ENCODE peak calls at places on chromosomes 1 and 21, in eight cellular contexts. One of them, this sample, is unnamed.
A peak's percentile ranks its signal among the peaks of the same experiment; 100 is the strongest.

GRCh38 chr21:17250651-17251294 is 262.1 kb upstream of the CXADR start:
- DNase-seq in A549: no peak
- DNase-seq in dorsolateral prefrontal cortex: no peak
- DNase-seq in foreskin fibroblast: peak; percentile 17
- DNase-seq in mammary epithelial cell: no peak
- DNase-seq in fibroblast of villous mesenchyme: no peak
- DNase-seq in astrocyte of the cerebellum: no peak
- DNase-seq in Caco-2: no peak
- DNase-seq in this sample: peak; percentile 24

GRCh38 chr21:27149034-27149433 is 182.1 kb upstream of the ADAMTS5 start:
- DNase-seq in A549: no peak
- DNase-seq in dorsolateral prefrontal cortex: no peak
- DNase-seq in foreskin fibroblast: peak; percentile 75
- DNase-seq in mammary epithelial cell: no peak
- DNase-seq in fibroblast of villous mesenchyme: no peak
- DNase-seq in astrocyte of the cerebellum: peak; percentile 15
- DNase-seq in Caco-2: no peak
- DNase-seq in this sample: peak; percentile 10

GRCh38 chr1:53637726-53638640 is 101.0 kb downstream of the GLIS1 start:
- DNase-seq in A549: no peak
- DNase-seq in dorsolateral prefrontal cortex: peak; percentile 19
- DNase-seq in foreskin fibroblast: no peak
- DNase-seq in mammary epithelial cell: no peak
- DNase-seq in fibroblast of villous mesenchyme: no peak
- DNase-seq in astrocyte of the cerebellum: no peak
- DNase-seq in Caco-2: no peak
- DNase-seq in this sample: no peak

GRCh38 chr1:193308438-193308837 is 122.0 kb upstream of the B3GALT2 start:
- DNase-seq in A549: no peak
- DNase-seq in dorsolateral prefrontal cortex: no peak
- DNase-seq in foreskin fibroblast: no peak
- DNase-seq in mammary epithelial cell: no peak
- DNase-seq in fibroblast of villous mesenchyme: peak; percentile 30
- DNase-seq in astrocyte of the cerebellum: no peak
- DNase-seq in Caco-2: peak; percentile 10
- DNase-seq in this sample: peak; percentile 48

GRCh38 chr1:23081376-23081775 is 62.1 kb downstream of the KDM1A start:
- DNase-seq in A549: peak; percentile 22
- DNase-seq in dorsolateral prefrontal cortex: no peak
- DNase-seq in foreskin fibroblast: no peak
- DNase-seq in mammary epithelial cell: no peak
- DNase-seq in fibroblast of villous mesenchyme: no peak
- DNase-seq in astrocyte of the cerebellum: no peak
- DNase-seq in Caco-2: peak; percentile 15
- DNase-seq in this sample: no peak

GRCh38 chr1:201719812-201720521 is 109.0 kb upstream of the IPO9 start:
- DNase-seq in A549: no peak
- DNase-seq in dorsolateral prefrontal cortex: peak; percentile 79
- DNase-seq in foreskin fibroblast: peak; percentile 80
- DNase-seq in mammary epithelial cell: peak; percentile 71
- DNase-seq in fibroblast of villous mesenchyme: peak; percentile 99
- DNase-seq in astrocyte of the cerebellum: peak; percentile 84
- DNase-seq in Caco-2: no peak
- DNase-seq in this sample: peak; percentile 71

GRCh38 chr1:244349581-244350001 is 102.1 kb downstream of the ADSS2 start:
- DNase-seq in A549: no peak
- DNase-seq in dorsolateral prefrontal cortex: no peak
- DNase-seq in foreskin fibroblast: peak; percentile 50
- DNase-seq in mammary epithelial cell: no peak
- DNase-seq in fibroblast of villous mesenchyme: no peak
- DNase-seq in astrocyte of the cerebellum: no peak
- DNase-seq in Caco-2: no peak
- DNase-seq in this sample: no peak

GRCh38 chr1:217333939-217334338 is 297.0 kb downstream of the GPATCH2 start:
- DNase-seq in A549: peak; percentile 21
- DNase-seq in dorsolateral prefrontal cortex: no peak
- DNase-seq in foreskin fibroblast: peak; percentile 58
- DNase-seq in mammary epithelial cell: peak; percentile 12
- DNase-seq in fibroblast of villous mesenchyme: peak; percentile 10
- DNase-seq in astrocyte of the cerebellum: no peak
- DNase-seq in Caco-2: peak; percentile 36
- DNase-seq in this sample: no peak

GRCh38 chr1:59195151-59195550 is 101.7 kb upstream of the FGGY start:
- DNase-seq in A549: no peak
- DNase-seq in dorsolateral prefrontal cortex: no peak
- DNase-seq in foreskin fibroblast: peak; percentile 52
- DNase-seq in mammary epithelial cell: no peak
- DNase-seq in fibroblast of villous mesenchyme: no peak
- DNase-seq in astrocyte of the cerebellum: no peak
- DNase-seq in Caco-2: no peak
- DNase-seq in this sample: no peak

GRCh38 chr1:180156631-180157091 is 2.0 kb downstream of the QSOX1 start:
- DNase-seq in A549: no peak
- DNase-seq in dorsolateral prefrontal cortex: no peak
- DNase-seq in foreskin fibroblast: peak; percentile 85
- DNase-seq in mammary epithelial cell: no peak
- DNase-seq in fibroblast of villous mesenchyme: peak; percentile 80
- DNase-seq in astrocyte of the cerebellum: no peak
- DNase-seq in Caco-2: no peak
- DNase-seq in this sample: peak; percentile 69

GRCh38 chr1:155073377-155074272 is 5.0 kb upstream of the EFNA3 start:
- DNase-seq in A549: no peak
- DNase-seq in dorsolateral prefrontal cortex: no peak
- DNase-seq in foreskin fibroblast: no peak
- DNase-seq in mammary epithelial cell: no peak
- DNase-seq in fibroblast of villous mesenchyme: no peak
- DNase-seq in astrocyte of the cerebellum: no peak
- DNase-seq in Caco-2: no peak
- DNase-seq in this sample: no peak

GRCh38 chr1:44090409-44091252 is 28.0 kb upstream of the KLF17 start:
- DNase-seq in A549: no peak
- DNase-seq in dorsolateral prefrontal cortex: no peak
- DNase-seq in foreskin fibroblast: no peak
- DNase-seq in mammary epithelial cell: no peak
- DNase-seq in fibroblast of villous mesenchyme: no peak
- DNase-seq in astrocyte of the cerebellum: no peak
- DNase-seq in Caco-2: no peak
- DNase-seq in this sample: no peak

GRCh38 chr1:78165816-78166215 is 120.0 kb downstream of the GIPC2 start:
- DNase-seq in A549: no peak
- DNase-seq in dorsolateral prefrontal cortex: no peak
- DNase-seq in foreskin fibroblast: peak; percentile 19
- DNase-seq in mammary epithelial cell: no peak
- DNase-seq in fibroblast of villous mesenchyme: no peak
- DNase-seq in astrocyte of the cerebellum: no peak
- DNase-seq in Caco-2: no peak
- DNase-seq in this sample: no peak

GRCh38 chr1:2814511-2815075 is 13.1 kb upstream of the TTC34 start:
- DNase-seq in A549: no peak
- DNase-seq in dorsolateral prefrontal cortex: no peak
- DNase-seq in foreskin fibroblast: no peak
- DNase-seq in mammary epithelial cell: no peak
- DNase-seq in fibroblast of villous mesenchyme: no peak
- DNase-seq in astrocyte of the cerebellum: no peak
- DNase-seq in Caco-2: no peak
- DNase-seq in this sample: no peak

GRCh38 chr1:209643295-209644020 is 8.8 kb downstream of the LAMB3 start:
- DNase-seq in A549: no peak
- DNase-seq in dorsolateral prefrontal cortex: peak; percentile 78
- DNase-seq in foreskin fibroblast: peak; percentile 57
- DNase-seq in mammary epithelial cell: no peak
- DNase-seq in fibroblast of villous mesenchyme: peak; percentile 37
- DNase-seq in astrocyte of the cerebellum: no peak
- DNase-seq in Caco-2: no peak
- DNase-seq in this sample: no peak

GRCh38 chr1:162145280-162145965 is 75.9 kb downstream of the NOS1AP start:
- DNase-seq in A549: no peak
- DNase-seq in dorsolateral prefrontal cortex: no peak
- DNase-seq in foreskin fibroblast: peak; percentile 45
- DNase-seq in mammary epithelial cell: no peak
- DNase-seq in fibroblast of villous mesenchyme: no peak
- DNase-seq in astrocyte of the cerebellum: peak; percentile 62
- DNase-seq in Caco-2: no peak
- DNase-seq in this sample: no peak

GRCh38 chr1:47689894-47690293 is 252.1 kb downstream of the FOXD2 start:
- DNase-seq in A549: no peak
- DNase-seq in dorsolateral prefrontal cortex: no peak
- DNase-seq in foreskin fibroblast: no peak
- DNase-seq in mammary epithelial cell: no peak
- DNase-seq in fibroblast of villous mesenchyme: no peak
- DNase-seq in astrocyte of the cerebellum: no peak
- DNase-seq in Caco-2: no peak
- DNase-seq in this sample: no peak

DNA sequence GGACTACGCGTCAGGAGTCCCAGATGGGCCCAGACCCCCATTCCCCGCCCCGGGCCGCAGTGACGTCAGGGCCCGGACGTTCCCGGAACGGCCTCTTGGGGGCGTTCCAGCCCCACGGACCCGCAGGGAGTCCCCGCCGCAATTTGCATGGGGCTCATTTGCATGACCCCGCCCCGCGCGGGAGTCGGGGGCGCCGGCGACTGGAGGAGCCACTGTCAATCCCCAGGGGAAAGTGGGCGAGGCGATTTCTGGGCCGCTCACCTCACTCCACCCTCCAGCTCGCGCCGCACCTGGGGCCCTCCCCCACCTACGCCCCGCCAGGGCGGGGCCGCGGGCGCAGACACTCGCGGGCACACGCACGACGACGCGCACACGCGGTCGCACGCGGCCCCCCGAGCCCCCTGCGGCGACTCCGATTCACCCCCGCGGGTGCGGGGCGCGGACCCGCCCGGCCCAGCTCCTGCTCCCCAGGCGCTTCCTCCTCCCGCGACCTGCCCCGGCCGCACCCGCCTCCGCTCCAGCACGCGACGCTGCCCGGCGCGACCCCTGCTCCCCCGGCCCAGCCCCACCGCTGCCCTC is 13.2 kb downstream of the AGRN start:
- DNase-seq in A549: no peak
- DNase-seq in dorsolateral prefrontal cortex: peak; percentile 93
- DNase-seq in foreskin fibroblast: peak; percentile 80
- DNase-seq in mammary epithelial cell: no peak
- DNase-seq in fibroblast of villous mesenchyme: peak; percentile 86
- DNase-seq in astrocyte of the cerebellum: peak; percentile 29
- DNase-seq in Caco-2: no peak
- DNase-seq in this sample: peak; percentile 54
- H3K4me3 ChIP-seq in A549: no peak overlapping the region
- H3K4me3 ChIP-seq in dorsolateral prefrontal cortex: peak overlapping the region; percentile 66
- H3K4me3 ChIP-seq in foreskin fibroblast: peak overlapping the region; percentile 28
- H3K4me3 ChIP-seq in mammary epithelial cell: no peak overlapping the region
- H3K4me3 ChIP-seq in fibroblast of villous mesenchyme: peak overlapping the region; percentile 54
- H3K4me3 ChIP-seq in astrocyte of the cerebellum: peak overlapping the region; percentile 33
- H3K4me3 ChIP-seq in Caco-2: no peak overlapping the region
- H3K4me3 ChIP-seq in this sample: peak overlapping the region; percentile 37

DNA sequence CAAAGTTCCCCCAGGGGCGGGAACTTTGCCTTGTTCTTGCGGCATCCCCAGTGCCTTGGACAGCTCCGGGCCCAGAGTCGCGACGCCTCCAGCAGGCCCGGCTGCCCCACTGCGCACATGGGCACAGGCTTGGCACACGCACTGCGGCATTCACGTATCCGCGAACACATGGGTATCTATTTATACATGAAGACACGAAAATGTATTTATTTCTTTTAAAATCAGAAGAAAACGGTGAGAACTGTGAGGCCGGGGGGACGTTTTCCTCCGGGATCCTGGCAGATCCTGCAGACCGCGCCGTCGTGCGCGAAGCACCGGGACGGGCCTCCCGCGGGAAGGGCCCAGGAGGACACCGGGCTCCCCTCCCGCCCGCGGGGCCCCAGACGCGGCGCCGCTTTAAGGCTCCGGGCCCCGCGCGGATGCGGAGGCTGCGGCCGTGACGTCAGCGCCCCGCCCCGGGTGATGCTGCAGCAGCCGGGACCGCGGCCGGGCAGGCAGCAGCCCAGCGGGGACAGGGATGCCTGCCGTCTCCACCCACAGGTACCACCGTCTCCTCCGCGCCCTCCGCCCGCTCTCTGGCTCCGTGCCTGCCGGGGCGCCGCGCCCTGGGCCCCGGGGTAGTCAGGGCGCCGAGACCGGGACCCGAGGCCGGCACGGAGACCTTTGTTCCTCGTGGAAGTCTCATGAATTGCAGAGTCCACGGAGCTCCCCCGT is at the start of gene SLC45A1:
- DNase-seq in A549: peak; percentile 68
- DNase-seq in dorsolateral prefrontal cortex: peak; percentile 79
- DNase-seq in foreskin fibroblast: peak; percentile 87
- DNase-seq in mammary epithelial cell: peak; percentile 46
- DNase-seq in fibroblast of villous mesenchyme: peak; percentile 69
- DNase-seq in astrocyte of the cerebellum: no peak
- DNase-seq in Caco-2: peak; percentile 71
- DNase-seq in this sample: peak; percentile 48
- TF ChIP-seq CTCF in A549: no peak
- TF ChIP-seq CTCF in dorsolateral prefrontal cortex: no peak
- TF ChIP-seq CTCF in foreskin fibroblast: no peak
- TF ChIP-seq CTCF in mammary epithelial cell: no peak
- TF ChIP-seq CTCF in fibroblast of villous mesenchyme: no peak
- TF ChIP-seq CTCF in astrocyte of the cerebellum: no peak
- TF ChIP-seq CTCF in Caco-2: no peak
- TF ChIP-seq CTCF in this sample: peak; percentile 30

GRCh38 chr1:37765937-37766664 is 1.2 kb upstream of the EPHA10 start:
- DNase-seq in A549: no peak
- DNase-seq in dorsolateral prefrontal cortex: no peak
- DNase-seq in foreskin fibroblast: peak; percentile 14
- DNase-seq in mammary epithelial cell: no peak
- DNase-seq in fibroblast of villous mesenchyme: no peak
- DNase-seq in astrocyte of the cerebellum: no peak
- DNase-seq in Caco-2: no peak
- DNase-seq in this sample: no peak
- H3K4me3 ChIP-seq in A549: peak overlapping the region; percentile 38
- H3K4me3 ChIP-seq in dorsolateral prefrontal cortex: peak overlapping the region; percentile 66
- H3K4me3 ChIP-seq in foreskin fibroblast: no peak overlapping the region
- H3K4me3 ChIP-seq in mammary epithelial cell: no peak overlapping the region
- H3K4me3 ChIP-seq in fibroblast of villous mesenchyme: no peak overlapping the region
- H3K4me3 ChIP-seq in astrocyte of the cerebellum: no peak overlapping the region
- H3K4me3 ChIP-seq in Caco-2: peak overlapping the region; percentile 4
- H3K4me3 ChIP-seq in this sample: no peak overlapping the region

GRCh38 chr1:70434253-70434859 is 23.3 kb downstream of the CTH start:
- DNase-seq in A549: no peak
- DNase-seq in dorsolateral prefrontal cortex: no peak
- DNase-seq in foreskin fibroblast: no peak
- DNase-seq in mammary epithelial cell: no peak
- DNase-seq in fibroblast of villous mesenchyme: no peak
- DNase-seq in astrocyte of the cerebellum: no peak
- DNase-seq in Caco-2: no peak
- DNase-seq in this sample: no peak

GRCh38 chr1:70441392-70442035 is 30.4 kb downstream of the CTH start:
- DNase-seq in A549: no peak
- DNase-seq in dorsolateral prefrontal cortex: no peak
- DNase-seq in foreskin fibroblast: no peak
- DNase-seq in mammary epithelial cell: no peak
- DNase-seq in fibroblast of villous mesenchyme: no peak
- DNase-seq in astrocyte of the cerebellum: no peak
- DNase-seq in Caco-2: no peak
- DNase-seq in this sample: no peak

GRCh38 chr1:70440642-70441391 is 29.7 kb downstream of the CTH start:
- DNase-seq in A549: no peak
- DNase-seq in dorsolateral prefrontal cortex: no peak
- DNase-seq in foreskin fibroblast: no peak
- DNase-seq in mammary epithelial cell: no peak
- DNase-seq in fibroblast of villous mesenchyme: no peak
- DNase-seq in astrocyte of the cerebellum: no peak
- DNase-seq in Caco-2: no peak
- DNase-seq in this sample: no peak

GRCh38 chr1:70438529-70438928 is 27.5 kb downstream of the CTH start:
- DNase-seq in A549: no peak
- DNase-seq in dorsolateral prefrontal cortex: no peak
- DNase-seq in foreskin fibroblast: peak; percentile 16
- DNase-seq in mammary epithelial cell: no peak
- DNase-seq in fibroblast of villous mesenchyme: no peak
- DNase-seq in astrocyte of the cerebellum: no peak
- DNase-seq in Caco-2: no peak
- DNase-seq in this sample: no peak

GRCh38 chr1:70436617-70437236 is 25.7 kb downstream of the CTH start:
- DNase-seq in A549: no peak
- DNase-seq in dorsolateral prefrontal cortex: no peak
- DNase-seq in foreskin fibroblast: peak; percentile 79
- DNase-seq in mammary epithelial cell: no peak
- DNase-seq in fibroblast of villous mesenchyme: peak; percentile 66
- DNase-seq in astrocyte of the cerebellum: peak; percentile 12
- DNase-seq in Caco-2: no peak
- DNase-seq in this sample: no peak
- TF ChIP-seq CTCF in A549: no peak
- TF ChIP-seq CTCF in dorsolateral prefrontal cortex: peak; percentile 18
- TF ChIP-seq CTCF in foreskin fibroblast: peak; percentile 56
- TF ChIP-seq CTCF in mammary epithelial cell: no peak
- TF ChIP-seq CTCF in fibroblast of villous mesenchyme: peak; percentile 55
- TF ChIP-seq CTCF in astrocyte of the cerebellum: peak; percentile 46
- TF ChIP-seq CTCF in Caco-2: no peak
- TF ChIP-seq CTCF in this sample: peak; percentile 56

This sample was measured in brain microvascular endothelial cell.